ENCODE peak calls at places on chromosomes 6 and 20, in four cellular contexts. C, I, F and E are unnamed samples.

GRCh38 chr6:41344865-41345264 is 9.5 kb downstream of the NCR2 start:
- DNase-seq in I (no peak), C (no peak), F (no peak), E (no peak)

GRCh38 chr6:93675856-93676255 is 256.5 kb upstream of the EPHA7 start:
- DNase-seq in C (no peak), I (no peak), F (no peak), E (no peak)

GRCh38 chr20:52864895-52865590 is 107.1 kb upstream of the TSHZ2 start:
- DNase-seq in C (no peak), F (no peak), I (no peak), E (no peak)

GRCh38 chr6:40295251-40295949 is 291.8 kb downstream of the LRFN2 start:
- DNase-seq in I (no peak), C (no peak), F (no peak), E (no peak)

GRCh38 chr6:149918151-149918905 is 4.6 kb downstream of the RAET1G start:
- DNase-seq in C (no peak), I (no peak), F (no peak), E (no peak)

GRCh38 chr20:57656252-57656820 is 36.1 kb upstream of the ZBP1 start:
- DNase-seq in C (no peak), I (no peak), F (no peak), E (no peak)

GRCh38 chr6:63740709-63741108 is 105.1 kb downstream of the PHF3 start:
- DNase-seq in C (no peak), F (no peak), I (no peak), E (no peak)

GRCh38 chr20:47762699-47763098 is 22.6 kb downstream of the SULF2 start:
- DNase-seq in F (no peak), I (no peak), C (no peak), E (no peak)

GRCh38 chr6:47440722-47441121 is 36.9 kb upstream of the CD2AP start:
- DNase-seq in F (no peak), I (no peak), C (peak; percentile 47), E (no peak)

GRCh38 chr6:157944983-157945931 is 36.4 kb upstream of the SYNJ2 start:
- DNase-seq in C (no peak), F (no peak), I (no peak), E (no peak)

GRCh38 chr6:134230087-134230717 is 87.7 kb downstream of the SGK1 start:
- DNase-seq in I (no peak), F (no peak), C (no peak), E (no peak)

GRCh38 chr20:57834306-57834863 is 124.6 kb upstream of the PMEPA1 start:
- DNase-seq in I (no peak), C (no peak), F (no peak), E (no peak)

GRCh38 chr6:146312606-146313005 is 231.0 kb upstream of the RAB32 start:
- DNase-seq in C (no peak), I (no peak), F (no peak), E (no peak)

GRCh38 chr20:2162125-2162822 is 60.6 kb downstream of the STK35 start:
- DNase-seq in C (no peak), F (no peak), I (no peak), E (no peak)

GRCh38 chr6:169864148-169865030 is 113.0 kb downstream of the ERMARD start:
- DNase-seq in C (no peak), F (no peak), I (no peak), E (no peak)

GRCh38 chr20:59802018-59802417 is 131.4 kb downstream of the SYCP2 start:
- DNase-seq in I (no peak), F (no peak), C (no peak), E (no peak)

GRCh38 chr6:311679-312220 is 19.5 kb downstream of the DUSP22 start:
- DNase-seq in F (no peak), C (no peak), I (peak; percentile 36), E (no peak)

GRCh38 chr6:89214197-89214596 is 3.0 kb downstream of the GABRR1 start:
- DNase-seq in I (no peak), C (no peak), F (no peak), E (no peak)

GRCh38 chr6:92806254-92806653 is 613.1 kb downstream of the EPHA7 start:
- DNase-seq in C (no peak), I (no peak), F (no peak), E (no peak)

GRCh38 chr6:33694401-33694931 is 17.0 kb downstream of the UQCC2 start:
- DNase-seq in I (peak; percentile 50), F (no peak), C (no peak), E (no peak)

GRCh38 chr6:124798942-124799496 is 163.2 kb upstream of the RNF217 start:
- DNase-seq in F (no peak), I (no peak), C (no peak), E (no peak)

GRCh38 chr6:152189736-152190135 is 382.3 kb downstream of the ESR1 start:
- DNase-seq in I (no peak), F (no peak), C (no peak), E (no peak)
- TF ChIP-seq MAX in I (no peak), F (no peak), C (no peak), E (no peak)

DNA sequence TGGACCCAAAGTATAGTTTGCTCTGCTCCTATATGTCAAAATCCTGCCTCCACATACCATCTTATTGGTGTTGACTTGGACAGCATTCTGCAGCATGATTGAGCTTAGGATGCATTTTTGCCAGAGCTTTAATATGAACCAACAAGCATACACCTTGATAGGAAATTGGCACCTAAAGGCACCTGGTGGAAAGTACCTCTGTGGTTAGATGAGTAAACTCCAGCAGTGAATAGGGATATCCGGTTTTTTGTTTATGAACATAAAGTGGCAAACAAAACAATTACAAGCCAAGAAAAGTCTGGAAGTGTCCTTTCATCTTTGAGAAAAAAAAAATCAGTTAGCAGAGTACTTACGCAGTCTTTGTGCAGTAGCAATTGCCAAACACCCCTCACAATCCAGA is 6.2 kb upstream of the CYP24A1 start:
- DNase-seq in I (no peak), C (no peak), F (no peak), E (no peak)
- TF ChIP-seq POLR2AphosphoS2 in I (no peak), C (no peak), F (no peak), E (no peak)

DNA sequence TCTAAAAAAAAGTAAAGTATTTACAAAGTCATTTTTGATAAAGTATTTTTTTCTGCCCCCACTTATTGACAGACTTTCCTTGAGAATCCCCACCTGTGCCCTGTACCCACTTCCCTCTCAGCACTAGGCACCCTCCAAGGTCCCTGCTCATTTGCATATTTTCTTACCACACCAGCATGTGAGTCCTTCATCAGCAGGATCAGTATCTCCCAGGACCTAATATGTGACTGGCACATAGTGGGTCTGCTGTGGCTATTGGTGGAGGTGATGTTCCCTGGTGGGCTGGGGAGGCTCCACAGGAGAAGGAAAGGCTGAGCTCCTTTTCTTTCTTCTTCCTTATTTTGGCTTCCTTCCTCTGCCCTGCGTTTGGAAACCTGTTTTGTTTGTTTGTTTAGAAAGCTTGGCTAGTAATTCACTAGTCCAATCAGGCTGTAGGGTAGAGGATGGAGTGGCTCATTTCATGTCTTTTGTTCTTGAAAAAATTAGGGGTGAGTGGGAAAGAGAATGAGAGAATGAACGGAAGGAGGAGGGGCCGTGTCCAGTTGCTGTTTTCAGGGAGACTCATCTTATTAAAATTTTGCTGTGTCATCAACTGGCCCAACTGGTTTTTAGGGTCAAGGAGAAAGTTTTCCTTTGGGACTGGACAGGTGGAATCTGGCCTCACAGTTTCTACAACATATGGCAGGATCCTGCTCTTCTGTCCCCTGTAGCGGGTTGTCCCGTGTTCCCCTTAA is 2.8 kb upstream of the RNF24 start:
- DNase-seq in F (no peak), I (no peak), C (no peak), E (no peak)
- TF ChIP-seq JUNB in F (no peak), I (no peak), C (no peak), E (no peak)

GRCh38 chr6:129141499-129141898 is 258.6 kb downstream of the LAMA2 start:
- DNase-seq in F (no peak), I (no peak), C (no peak), E (no peak)

GRCh38 chr6:129136751-129137150 is 253.8 kb downstream of the LAMA2 start:
- DNase-seq in C (no peak), F (no peak), I (no peak), E (no peak)

GRCh38 chr6:129135421-129135820 is 252.5 kb downstream of the LAMA2 start:
- DNase-seq in C (no peak), I (no peak), F (no peak), E (no peak)

GRCh38 chr6:129140571-129140970 is 257.6 kb downstream of the LAMA2 start:
- DNase-seq in I (no peak), C (no peak), F (no peak), E (no peak)

DNA sequence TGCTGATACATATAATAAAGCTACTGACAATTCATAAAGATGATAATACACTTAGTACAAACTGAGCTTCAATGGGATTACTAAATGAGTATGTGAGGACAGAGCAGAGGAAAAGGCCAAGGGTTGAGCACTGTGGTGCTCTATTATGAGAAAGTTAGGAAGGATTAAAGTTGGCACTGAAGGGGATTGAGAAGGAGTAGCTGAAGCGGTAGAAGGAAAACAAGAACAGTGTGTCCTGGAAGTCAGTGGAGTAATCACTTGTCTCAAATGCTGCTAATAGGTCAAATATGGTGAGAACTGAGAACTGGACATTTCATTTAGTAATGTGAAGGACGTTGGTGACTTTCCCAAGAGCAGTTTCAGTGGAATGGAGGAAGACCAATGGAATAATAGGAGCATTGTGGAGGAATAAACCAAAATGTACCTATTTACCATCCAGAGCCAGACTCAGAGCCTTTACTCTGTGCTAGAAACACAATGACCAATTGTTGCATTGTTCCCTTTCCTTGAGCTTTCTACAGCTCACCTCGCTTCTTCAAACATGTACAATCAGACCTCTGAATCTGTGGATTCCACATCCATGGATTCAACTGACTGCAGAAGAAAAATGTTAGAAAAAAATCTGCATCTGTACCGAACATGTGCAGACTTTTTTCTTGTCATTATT is 255.9 kb downstream of the LAMA2 start:
- DNase-seq in F (no peak), I (no peak), C (no peak), E (no peak)
- TF ChIP-seq MAX in F (no peak), I (no peak), C (no peak), E (no peak)

GRCh38 chr20:63060057-63060991 is 53.6 kb upstream of the BHLHE23 start:
- DNase-seq in F (no peak), C (no peak), I (no peak), E (no peak)
- TF ChIP-seq POLR2AphosphoS2 in F (no peak), C (no peak), I (no peak), E (no peak)

DNA sequence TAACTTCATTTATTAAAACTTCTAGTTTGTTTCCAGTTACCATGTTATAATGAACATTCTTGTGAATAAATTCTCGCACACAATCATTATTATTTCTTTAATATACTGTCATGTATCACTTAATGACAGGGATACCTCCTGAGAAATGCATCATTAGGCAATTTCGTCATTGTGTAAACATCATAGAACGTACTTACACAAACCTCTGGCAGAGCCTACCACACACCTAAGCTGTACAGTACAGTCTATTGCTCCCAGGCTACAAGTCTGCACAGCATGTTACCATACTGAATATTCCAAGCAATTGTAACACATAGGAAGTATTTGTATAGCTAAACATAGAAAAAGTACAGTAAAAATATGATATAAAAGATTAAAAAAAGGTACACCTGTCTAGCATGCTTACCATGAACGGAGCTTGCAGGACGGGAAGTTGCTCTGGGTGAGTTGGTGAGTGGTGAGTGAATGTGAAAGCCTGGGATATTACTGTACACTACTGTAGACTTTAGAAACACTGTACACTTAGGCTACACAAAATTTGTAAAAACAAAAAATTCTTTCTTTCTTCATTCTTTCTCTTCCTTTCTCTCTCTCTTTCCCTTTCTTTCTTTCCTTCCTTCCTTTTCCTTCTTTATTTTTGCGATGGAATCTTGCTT is 268.2 kb upstream of the SOX4 start:
- DNase-seq in F (no peak), I (no peak), C (no peak), E (peak; percentile 31)
- TF ChIP-seq JUNB in F (no peak), I (no peak), C (peak; percentile 23), E (no peak)

GRCh38 chr6:142162780-142163179 is 15.7 kb downstream of the VTA1 start:
- DNase-seq in F (no peak), I (no peak), C (no peak), E (no peak)
- TF ChIP-seq MAX in F (no peak), I (no peak), C (no peak), E (no peak)